ENCODE peak calls at places on chromosomes 2 and 18, in six cellular contexts. One of them, this sample, is unnamed.

GRCh38 chr2:164621761-164622105 is 451 bp upstream of the GRB14 start:
- DNase-seq in activated gamma-delta T cell treated with Interleukin-2 at 50 U/mL for 16 hours: no peak
- DNase-seq in NCI-H226: no peak
- DNase-seq in activated CD8-positive, alpha-beta T cell treated with anti-CD3 and anti-CD28 coated beads, Interleukin-2, amount 10 ng/mL, durations not matched to agents 7 days and 5 days: no peak
- DNase-seq in H4: no peak
- DNase-seq in nucleus accumbens: no peak
- DNase-seq in this sample: peak; percentile 15

GRCh38 chr2:95061601-95062183 is 36.2 kb downstream of the MAL start:
- DNase-seq in activated CD8-positive, alpha-beta T cell treated with anti-CD3 and anti-CD28 coated beads, Interleukin-2, amount 10 ng/mL, durations not matched to agents 7 days and 5 days: peak; percentile 61
- DNase-seq in activated gamma-delta T cell treated with Interleukin-2 at 50 U/mL for 16 hours: no peak
- DNase-seq in NCI-H226: no peak
- DNase-seq in H4: no peak
- DNase-seq in nucleus accumbens: no peak
- DNase-seq in this sample: no peak

GRCh38 chr2:150279673-150280072 is 207.8 kb downstream of the RND3 start:
- DNase-seq in H4: no peak
- DNase-seq in activated CD8-positive, alpha-beta T cell treated with anti-CD3 and anti-CD28 coated beads, Interleukin-2, amount 10 ng/mL, durations not matched to agents 7 days and 5 days: no peak
- DNase-seq in activated gamma-delta T cell treated with Interleukin-2 at 50 U/mL for 16 hours: no peak
- DNase-seq in nucleus accumbens: no peak
- DNase-seq in NCI-H226: no peak
- DNase-seq in this sample: no peak

GRCh38 chr18:79587298-79588125 is 92.1 kb upstream of the CTDP1 start:
- DNase-seq in NCI-H226: no peak
- DNase-seq in activated gamma-delta T cell treated with Interleukin-2 at 50 U/mL for 16 hours: no peak
- DNase-seq in nucleus accumbens: no peak
- DNase-seq in H4: no peak
- DNase-seq in activated CD8-positive, alpha-beta T cell treated with anti-CD3 and anti-CD28 coated beads, Interleukin-2, amount 10 ng/mL, durations not matched to agents 7 days and 5 days: no peak
- DNase-seq in this sample: no peak

GRCh38 chr2:120307482-120307881 is 38.5 kb upstream of the INHBB start:
- DNase-seq in H4: no peak
- DNase-seq in activated CD8-positive, alpha-beta T cell treated with anti-CD3 and anti-CD28 coated beads, Interleukin-2, amount 10 ng/mL, durations not matched to agents 7 days and 5 days: no peak
- DNase-seq in NCI-H226: no peak
- DNase-seq in activated gamma-delta T cell treated with Interleukin-2 at 50 U/mL for 16 hours: no peak
- DNase-seq in nucleus accumbens: no peak
- DNase-seq in this sample: no peak

GRCh38 chr2:60309941-60310680 is 243.3 kb downstream of the BCL11A start:
- DNase-seq in H4: no peak
- DNase-seq in activated CD8-positive, alpha-beta T cell treated with anti-CD3 and anti-CD28 coated beads, Interleukin-2, amount 10 ng/mL, durations not matched to agents 7 days and 5 days: no peak
- DNase-seq in activated gamma-delta T cell treated with Interleukin-2 at 50 U/mL for 16 hours: no peak
- DNase-seq in NCI-H226: no peak
- DNase-seq in nucleus accumbens: no peak
- DNase-seq in this sample: peak; percentile 25

GRCh38 chr2:201235865-201236811 is 24.2 kb upstream of the CASP8 start:
- DNase-seq in NCI-H226: peak; percentile 48
- DNase-seq in H4: peak; percentile 53
- DNase-seq in activated gamma-delta T cell treated with Interleukin-2 at 50 U/mL for 16 hours: peak; percentile 60
- DNase-seq in activated CD8-positive, alpha-beta T cell treated with anti-CD3 and anti-CD28 coated beads, Interleukin-2, amount 10 ng/mL, durations not matched to agents 7 days and 5 days: peak; percentile 77
- DNase-seq in nucleus accumbens: no peak
- DNase-seq in this sample: peak; percentile 61

GRCh38 chr18:23257686-23258565 is 122.6 kb downstream of the CABLES1 start:
- DNase-seq in activated gamma-delta T cell treated with Interleukin-2 at 50 U/mL for 16 hours: no peak
- DNase-seq in nucleus accumbens: no peak
- DNase-seq in H4: peak; percentile 49
- DNase-seq in NCI-H226: no peak
- DNase-seq in activated CD8-positive, alpha-beta T cell treated with anti-CD3 and anti-CD28 coated beads, Interleukin-2, amount 10 ng/mL, durations not matched to agents 7 days and 5 days: no peak
- DNase-seq in this sample: no peak

GRCh38 chr2:127024769-127025356 is 82.1 kb downstream of the BIN1 start:
- DNase-seq in activated gamma-delta T cell treated with Interleukin-2 at 50 U/mL for 16 hours: no peak
- DNase-seq in NCI-H226: peak; percentile 30
- DNase-seq in activated CD8-positive, alpha-beta T cell treated with anti-CD3 and anti-CD28 coated beads, Interleukin-2, amount 10 ng/mL, durations not matched to agents 7 days and 5 days: no peak
- DNase-seq in nucleus accumbens: peak; percentile 65
- DNase-seq in H4: no peak
- DNase-seq in this sample: no peak

GRCh38 chr2:128595763-128596452 is 277.2 kb upstream of the HS6ST1 start:
- DNase-seq in NCI-H226: no peak
- DNase-seq in H4: no peak
- DNase-seq in activated gamma-delta T cell treated with Interleukin-2 at 50 U/mL for 16 hours: no peak
- DNase-seq in nucleus accumbens: no peak
- DNase-seq in activated CD8-positive, alpha-beta T cell treated with anti-CD3 and anti-CD28 coated beads, Interleukin-2, amount 10 ng/mL, durations not matched to agents 7 days and 5 days: no peak
- DNase-seq in this sample: no peak

GRCh38 chr2:222304737-222305509 is 6.1 kb upstream of the PAX3 start:
- DNase-seq in NCI-H226: no peak
- DNase-seq in nucleus accumbens: no peak
- DNase-seq in activated CD8-positive, alpha-beta T cell treated with anti-CD3 and anti-CD28 coated beads, Interleukin-2, amount 10 ng/mL, durations not matched to agents 7 days and 5 days: no peak
- DNase-seq in activated gamma-delta T cell treated with Interleukin-2 at 50 U/mL for 16 hours: no peak
- DNase-seq in H4: no peak
- DNase-seq in this sample: no peak

GRCh38 chr2:217204358-217204757 is 344.5 kb upstream of the TNP1 start:
- DNase-seq in nucleus accumbens: no peak
- DNase-seq in NCI-H226: no peak
- DNase-seq in H4: no peak
- DNase-seq in activated gamma-delta T cell treated with Interleukin-2 at 50 U/mL for 16 hours: no peak
- DNase-seq in activated CD8-positive, alpha-beta T cell treated with anti-CD3 and anti-CD28 coated beads, Interleukin-2, amount 10 ng/mL, durations not matched to agents 7 days and 5 days: no peak
- DNase-seq in this sample: no peak

GRCh38 chr2:187549951-187550555 is 4.2 kb downstream of the TFPI start:
- DNase-seq in activated CD8-positive, alpha-beta T cell treated with anti-CD3 and anti-CD28 coated beads, Interleukin-2, amount 10 ng/mL, durations not matched to agents 7 days and 5 days: no peak
- DNase-seq in H4: no peak
- DNase-seq in activated gamma-delta T cell treated with Interleukin-2 at 50 U/mL for 16 hours: no peak
- DNase-seq in NCI-H226: no peak
- DNase-seq in nucleus accumbens: no peak
- DNase-seq in this sample: no peak

GRCh38 chr2:133739039-133739438 is 170.8 kb upstream of the NCKAP5 start:
- DNase-seq in activated gamma-delta T cell treated with Interleukin-2 at 50 U/mL for 16 hours: no peak
- DNase-seq in nucleus accumbens: no peak
- DNase-seq in NCI-H226: no peak
- DNase-seq in H4: no peak
- DNase-seq in activated CD8-positive, alpha-beta T cell treated with anti-CD3 and anti-CD28 coated beads, Interleukin-2, amount 10 ng/mL, durations not matched to agents 7 days and 5 days: no peak
- DNase-seq in this sample: no peak

GRCh38 chr2:232203936-232204335 is 174.6 kb upstream of the ALPP start:
- DNase-seq in NCI-H226: no peak
- DNase-seq in activated gamma-delta T cell treated with Interleukin-2 at 50 U/mL for 16 hours: no peak
- DNase-seq in H4: no peak
- DNase-seq in nucleus accumbens: no peak
- DNase-seq in activated CD8-positive, alpha-beta T cell treated with anti-CD3 and anti-CD28 coated beads, Interleukin-2, amount 10 ng/mL, durations not matched to agents 7 days and 5 days: peak; percentile 21
- DNase-seq in this sample: no peak

GRCh38 chr2:128319457-128319772 is 747 bp upstream of the HS6ST1 start:
- DNase-seq in H4: no peak
- DNase-seq in activated gamma-delta T cell treated with Interleukin-2 at 50 U/mL for 16 hours: no peak
- DNase-seq in nucleus accumbens: no peak
- DNase-seq in activated CD8-positive, alpha-beta T cell treated with anti-CD3 and anti-CD28 coated beads, Interleukin-2, amount 10 ng/mL, durations not matched to agents 7 days and 5 days: no peak
- DNase-seq in NCI-H226: no peak
- DNase-seq in this sample: no peak

GRCh38 chr2:187917535-187917934 is 363.3 kb upstream of the TFPI start:
- DNase-seq in activated gamma-delta T cell treated with Interleukin-2 at 50 U/mL for 16 hours: no peak
- DNase-seq in nucleus accumbens: no peak
- DNase-seq in activated CD8-positive, alpha-beta T cell treated with anti-CD3 and anti-CD28 coated beads, Interleukin-2, amount 10 ng/mL, durations not matched to agents 7 days and 5 days: no peak
- DNase-seq in NCI-H226: peak; percentile 71
- DNase-seq in H4: no peak
- DNase-seq in this sample: no peak

GRCh38 chr2:70954886-70955285 is 19.2 kb downstream of the ATP6V1B1 start:
- DNase-seq in activated gamma-delta T cell treated with Interleukin-2 at 50 U/mL for 16 hours: no peak
- DNase-seq in activated CD8-positive, alpha-beta T cell treated with anti-CD3 and anti-CD28 coated beads, Interleukin-2, amount 10 ng/mL, durations not matched to agents 7 days and 5 days: peak; percentile 13
- DNase-seq in NCI-H226: no peak
- DNase-seq in nucleus accumbens: no peak
- DNase-seq in H4: no peak
- DNase-seq in this sample: no peak

GRCh38 chr2:28663359-28663758 is 88.3 kb upstream of the PPP1CB start:
- DNase-seq in H4: no peak
- DNase-seq in nucleus accumbens: no peak
- DNase-seq in activated CD8-positive, alpha-beta T cell treated with anti-CD3 and anti-CD28 coated beads, Interleukin-2, amount 10 ng/mL, durations not matched to agents 7 days and 5 days: no peak
- DNase-seq in NCI-H226: peak; percentile 40
- DNase-seq in activated gamma-delta T cell treated with Interleukin-2 at 50 U/mL for 16 hours: no peak
- DNase-seq in this sample: no peak

GRCh38 chr2:73979686-73980085 is 5.0 kb upstream of the TET3 start:
- DNase-seq in activated gamma-delta T cell treated with Interleukin-2 at 50 U/mL for 16 hours: no peak
- DNase-seq in NCI-H226: peak; percentile 87
- DNase-seq in activated CD8-positive, alpha-beta T cell treated with anti-CD3 and anti-CD28 coated beads, Interleukin-2, amount 10 ng/mL, durations not matched to agents 7 days and 5 days: no peak
- DNase-seq in nucleus accumbens: no peak
- DNase-seq in H4: peak; percentile 64
- DNase-seq in this sample: no peak

GRCh38 chr18:63511285-63511684 is 30.9 kb upstream of the SERPINB12 start:
- DNase-seq in nucleus accumbens: no peak
- DNase-seq in NCI-H226: no peak
- DNase-seq in activated CD8-positive, alpha-beta T cell treated with anti-CD3 and anti-CD28 coated beads, Interleukin-2, amount 10 ng/mL, durations not matched to agents 7 days and 5 days: peak; percentile 29
- DNase-seq in activated gamma-delta T cell treated with Interleukin-2 at 50 U/mL for 16 hours: no peak
- DNase-seq in H4: peak; percentile 57
- DNase-seq in this sample: no peak

GRCh38 chr2:208545398-208546042 is 138.9 kb downstream of the PTH2R start:
- DNase-seq in activated CD8-positive, alpha-beta T cell treated with anti-CD3 and anti-CD28 coated beads, Interleukin-2, amount 10 ng/mL, durations not matched to agents 7 days and 5 days: no peak
- DNase-seq in H4: no peak
- DNase-seq in nucleus accumbens: no peak
- DNase-seq in activated gamma-delta T cell treated with Interleukin-2 at 50 U/mL for 16 hours: no peak
- DNase-seq in NCI-H226: no peak
- DNase-seq in this sample: no peak

GRCh38 chr2:45134726-45135125 is 125.5 kb upstream of the SIX2 start:
- DNase-seq in nucleus accumbens: no peak
- DNase-seq in NCI-H226: no peak
- DNase-seq in H4: peak; percentile 60
- DNase-seq in activated gamma-delta T cell treated with Interleukin-2 at 50 U/mL for 16 hours: no peak
- DNase-seq in activated CD8-positive, alpha-beta T cell treated with anti-CD3 and anti-CD28 coated beads, Interleukin-2, amount 10 ng/mL, durations not matched to agents 7 days and 5 days: no peak
- DNase-seq in this sample: no peak

GRCh38 chr2:216371756-216372702 is at the start of gene MARCHF4:
- DNase-seq in NCI-H226: peak; percentile 82
- DNase-seq in activated CD8-positive, alpha-beta T cell treated with anti-CD3 and anti-CD28 coated beads, Interleukin-2, amount 10 ng/mL, durations not matched to agents 7 days and 5 days: peak; percentile 74
- DNase-seq in nucleus accumbens: peak; percentile 60
- DNase-seq in H4: peak; percentile 54
- DNase-seq in activated gamma-delta T cell treated with Interleukin-2 at 50 U/mL for 16 hours: peak; percentile 70
- DNase-seq in this sample: peak; percentile 74

GRCh38 chr2:202635441-202636296 is 900 bp downstream of the FAM117B start:
- DNase-seq in NCI-H226: peak; percentile 33
- DNase-seq in nucleus accumbens: peak; percentile 68
- DNase-seq in H4: peak; percentile 58
- DNase-seq in activated gamma-delta T cell treated with Interleukin-2 at 50 U/mL for 16 hours: peak; percentile 84
- DNase-seq in activated CD8-positive, alpha-beta T cell treated with anti-CD3 and anti-CD28 coated beads, Interleukin-2, amount 10 ng/mL, durations not matched to agents 7 days and 5 days: peak; percentile 87
- DNase-seq in this sample: peak; percentile 94

GRCh38 chr2:38074047-38074774 is 1.7 kb downstream of the CYP1B1 start:
- DNase-seq in activated gamma-delta T cell treated with Interleukin-2 at 50 U/mL for 16 hours: no peak
- DNase-seq in NCI-H226: no peak
- DNase-seq in nucleus accumbens: no peak
- DNase-seq in H4: no peak
- DNase-seq in activated CD8-positive, alpha-beta T cell treated with anti-CD3 and anti-CD28 coated beads, Interleukin-2, amount 10 ng/mL, durations not matched to agents 7 days and 5 days: peak; percentile 23
- DNase-seq in this sample: peak; percentile 26

GRCh38 chr2:27809761-27810241 is 38.3 kb downstream of the MRPL33 start:
- DNase-seq in H4: no peak
- DNase-seq in activated gamma-delta T cell treated with Interleukin-2 at 50 U/mL for 16 hours: no peak
- DNase-seq in NCI-H226: peak; percentile 72
- DNase-seq in nucleus accumbens: no peak
- DNase-seq in activated CD8-positive, alpha-beta T cell treated with anti-CD3 and anti-CD28 coated beads, Interleukin-2, amount 10 ng/mL, durations not matched to agents 7 days and 5 days: no peak
- DNase-seq in this sample: no peak

GRCh38 chr2:12548906-12549305 is 167.8 kb upstream of the TRIB2 start:
- DNase-seq in activated gamma-delta T cell treated with Interleukin-2 at 50 U/mL for 16 hours: no peak
- DNase-seq in H4: no peak
- DNase-seq in NCI-H226: no peak
- DNase-seq in nucleus accumbens: no peak
- DNase-seq in activated CD8-positive, alpha-beta T cell treated with anti-CD3 and anti-CD28 coated beads, Interleukin-2, amount 10 ng/mL, durations not matched to agents 7 days and 5 days: no peak
- DNase-seq in this sample: no peak

This sample was measured in GM20000.